ENCODE peak calls at places on chromosomes 12 and 14, in five cellular contexts. T, R, X, V and L are unnamed samples. For H3K4me1, the result is how much of the 10 kb centered on the place peaks cover.

GRCh38 chr12:3718100-3718499 is 34.8 kb downstream of the CRACR2A start:
- DNase-seq in R (no peak), V (no peak), X (no peak), T (no peak), L (no peak)

GRCh38 chr12:203462-204260 is 10.3 kb downstream of the SLC6A12 start:
- DNase-seq in V (peak), R (no peak), X (peak), T (no peak), L (no peak)

GRCh38 chr14:91264151-91265150 is 19.9 kb upstream of the GPR68 start:
- DNase-seq in X (peak), T (no peak), R (no peak), V (peak), L (no peak)

GRCh38 chr12:14938301-14938700 is at the start of gene ERP27:
- DNase-seq in T (no peak), R (no peak), V (no peak), X (peak), L (no peak)

GRCh38 chr14:96164861-96165490 is 39.7 kb upstream of the BDKRB2 start:
- DNase-seq in X (no peak), V (no peak), T (no peak), R (peak), L (no peak)

GRCh38 chr12:40225984-40226602 is 1.3 kb downstream of the LRRK2 start:
- DNase-seq in X (no peak), V (no peak), R (no peak), T (no peak), L (no peak)

GRCh38 chr14:46048127-46048526 is 603.5 kb downstream of the RPL10L start:
- DNase-seq in V (peak), X (no peak), T (peak), R (peak), L (no peak)

GRCh38 chr12:46944104-46944503 is 118.3 kb upstream of the SLC38A4 start:
- DNase-seq in X (no peak), V (peak), T (no peak), R (peak), L (no peak)

GRCh38 chr12:118052324-118053070 is 8.5 kb downstream of the WSB2 start:
- DNase-seq in V (no peak), T (no peak), X (peak), R (peak), L (peak)

GRCh38 chr12:106307176-106307575 is 4.6 kb downstream of the TCP11L2 start:
- DNase-seq in V (no peak), X (no peak), T (no peak), R (no peak), L (no peak)

GRCh38 chr12:53660064-53660463 is 15.8 kb downstream of the ATP5MC2 start:
- DNase-seq in T (no peak), V (no peak), X (no peak), R (peak), L (peak)

DNA sequence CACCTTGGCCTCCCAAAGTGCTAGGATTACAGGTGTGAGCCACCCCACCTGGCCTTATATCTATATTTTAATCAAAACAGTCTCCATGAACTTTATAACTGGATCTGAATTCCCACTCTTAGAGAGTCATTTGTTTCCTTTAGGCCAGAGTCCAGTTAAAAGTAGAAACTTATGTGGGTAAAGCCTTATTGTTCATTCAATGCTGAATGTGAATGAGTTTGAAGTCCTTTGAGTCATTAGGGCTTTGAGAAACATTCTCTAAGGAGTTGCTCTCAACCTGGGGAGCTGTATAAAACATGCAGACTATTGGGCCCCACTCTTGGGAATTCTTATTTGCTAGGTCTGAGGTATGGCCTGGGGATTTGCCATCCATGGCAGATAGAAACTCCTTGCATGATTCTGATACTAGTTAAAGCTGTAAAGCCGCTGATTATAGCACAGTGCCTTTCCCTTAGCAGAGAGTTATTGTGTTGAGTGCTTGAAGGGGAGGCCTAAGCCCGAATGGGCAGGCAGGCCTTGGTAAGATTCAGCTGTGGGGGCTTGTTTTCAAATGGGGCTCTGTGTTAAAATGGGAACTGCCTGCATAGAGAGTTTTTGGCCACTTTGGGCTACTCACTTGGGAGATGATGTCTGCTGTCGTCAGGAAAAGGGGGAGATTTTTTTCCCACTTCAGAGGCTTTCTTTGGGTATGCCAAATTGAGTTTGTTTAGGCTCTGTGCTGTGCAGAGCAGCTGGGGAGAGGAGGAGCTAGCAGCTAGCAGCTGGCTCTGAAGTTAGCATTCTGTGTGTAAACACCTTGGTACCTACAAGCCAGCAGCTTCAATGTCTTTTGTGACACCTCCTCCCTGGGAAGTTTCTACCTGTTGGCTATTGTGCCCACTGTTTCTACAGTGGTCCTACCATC is 117.5 kb downstream of the DACT1 start:
- DNase-seq in V (no peak), X (no peak), R (no peak), T (no peak), L (no peak)
- H3K27ac ChIP-seq in V (peak), X (no peak), R (no peak), T (no peak), L (no peak)

GRCh38 chr12:65603428-65604351 is 220.6 kb upstream of the HMGA2 start:
- DNase-seq in X (peak), R (peak), T (no peak), V (peak), L (peak)

GRCh38 chr12:65607271-65607880 is 216.9 kb upstream of the HMGA2 start:
- DNase-seq in R (no peak), V (no peak), X (no peak), T (no peak), L (no peak)

GRCh38 chr12:65608319-65608916 is 215.9 kb upstream of the HMGA2 start:
- DNase-seq in X (no peak), V (peak), T (no peak), R (no peak), L (no peak)

GRCh38 chr12:65605019-65605418 is 219.3 kb upstream of the HMGA2 start:
- DNase-seq in X (no peak), T (no peak), R (peak), V (no peak), L (no peak)

GRCh38 chr12:65606008-65606766 is 218.1 kb upstream of the HMGA2 start:
- DNase-seq in X (no peak), R (no peak), T (no peak), V (no peak), L (no peak)
- H3K4me1 ChIP-seq in X (under half), R (under half), T (under half), V (under half), L (under half)

DNA sequence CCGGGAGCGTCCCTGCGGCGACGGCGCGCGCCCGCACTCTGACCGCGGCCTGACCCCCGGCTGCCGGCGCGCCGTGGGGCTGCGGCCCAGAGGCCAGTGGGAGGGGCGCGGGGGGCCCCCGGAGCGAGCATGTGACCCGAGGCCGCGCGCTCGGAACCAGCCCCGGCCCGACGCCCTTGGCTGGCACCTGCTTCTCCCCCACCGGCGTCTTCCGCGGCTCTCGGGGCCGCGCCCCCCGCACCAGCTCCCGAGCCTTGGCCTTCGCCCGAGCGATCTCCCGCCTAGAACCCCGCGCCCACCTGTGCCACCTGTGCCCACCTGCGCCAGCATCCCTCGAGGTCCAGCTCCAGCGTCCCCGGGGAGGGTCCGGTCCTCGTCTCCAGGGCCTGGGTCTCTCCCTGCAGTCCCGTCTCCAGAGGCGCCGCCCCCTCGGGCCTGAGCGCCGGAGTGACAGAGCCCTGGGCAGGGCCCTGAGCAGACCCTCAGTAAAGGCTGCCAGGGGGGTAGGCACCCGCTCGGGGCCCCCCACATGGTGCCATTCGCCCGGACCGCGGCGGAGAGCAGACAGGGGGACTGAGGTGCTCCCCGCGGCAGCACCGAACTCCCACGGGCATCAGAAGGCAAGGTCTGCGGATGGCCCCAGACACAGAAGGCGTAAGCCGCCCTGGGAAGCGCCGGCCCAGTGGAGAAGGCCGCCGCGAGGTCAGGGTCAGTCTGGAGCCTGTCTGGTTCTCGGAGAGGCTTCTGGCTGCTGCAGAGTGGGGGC is 762 bp upstream of the PPP1R13B start:
- DNase-seq in T (no peak), V (peak), R (no peak), X (peak), L (no peak)
- H3K27ac ChIP-seq in T (no peak), V (peak), R (no peak), X (peak), L (peak)

GRCh38 chr12:122988612-122989442 is 8.3 kb downstream of the ARL6IP4 start:
- DNase-seq in R (no peak), V (no peak), X (no peak), T (no peak), L (no peak)
- H3K4me1 ChIP-seq in R (under half), V (under half), X (under half), T (under half), L (under half)

DNA sequence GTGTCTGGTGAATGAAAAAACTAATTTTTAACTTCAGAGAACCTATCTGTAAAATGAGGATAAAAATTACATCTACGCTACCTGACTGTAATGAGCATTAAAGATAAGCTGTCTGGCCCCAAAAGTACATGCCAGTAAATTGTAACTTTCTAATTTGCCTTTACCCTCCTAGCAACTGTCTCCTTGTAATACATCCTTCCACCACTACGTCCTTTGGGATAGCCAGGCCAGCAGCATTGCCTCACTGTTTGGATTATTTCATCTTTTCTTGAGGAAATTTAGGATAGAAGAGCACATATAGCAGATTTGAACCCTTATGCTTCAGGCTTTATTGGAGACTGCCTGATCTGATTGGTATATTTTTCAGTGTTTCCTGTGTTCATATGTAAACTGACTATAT is 237.3 kb downstream of the BCAT1 start:
- DNase-seq in R (no peak), V (no peak), X (no peak), T (no peak), L (no peak)
- H3K27ac ChIP-seq in R (no peak), V (no peak), X (no peak), T (no peak), L (no peak)

GRCh38 chr12:89878327-89878726 is 169.7 kb upstream of the ATP2B1 start:
- DNase-seq in R (no peak), X (no peak), T (no peak), V (no peak), L (no peak)
- H3K4me1 ChIP-seq in R (under half), X (under half), T (under half), V (under half), L (under half)